ENCODE peak calls at places on chromosomes 4 and X, in six cellular contexts. A, Z, U, V, E and S are unnamed samples.

GRCh38 chr4:27624749-27625148 is 764.1 kb downstream of the STIM2 start:
- DNase-seq in A (no peak), Z (no peak), U (no peak), V (no peak), E (no peak), S (no peak)

GRCh38 chrX:129239371-129239770 is 283.9 kb downstream of the SMARCA1 start:
- DNase-seq in A (peak; percentile 32), Z (no peak), U (no peak), V (no peak), E (no peak), S (no peak)

GRCh38 chrX:48714573-48714972 is 18.0 kb downstream of the SUV39H1 start:
- DNase-seq in A (peak; percentile 33), Z (no peak), U (no peak), V (no peak), E (no peak), S (peak; percentile 35)

GRCh38 chr4:109148577-109149075 is 153.8 kb downstream of the COL25A1 start:
- DNase-seq in A (no peak), Z (no peak), U (no peak), V (no peak), E (no peak), S (no peak)

GRCh38 chr4:113086172-113086695 is 36.8 kb downstream of the ANK2 start:
- DNase-seq in A (no peak), Z (peak; percentile 30), U (no peak), V (no peak), E (no peak), S (peak; percentile 41)

GRCh38 chrX:133364201-133364600 is 51.1 kb downstream of the GPC4 start:
- DNase-seq in A (peak; percentile 52), Z (no peak), U (no peak), V (no peak), E (no peak), S (no peak)

GRCh38 chr4:82284858-82285805 is 88.7 kb downstream of the HNRNPD start:
- DNase-seq in A (peak; percentile 98), Z (peak; percentile 100), U (peak; percentile 98), V (peak; percentile 99), E (peak; percentile 99), S (peak; percentile 98)

GRCh38 chrX:43218198-43218597 is 437.9 kb upstream of the MAOA start:
- DNase-seq in A (no peak), Z (no peak), U (no peak), V (no peak), E (no peak), S (no peak)

GRCh38 chr4:102466298-102466697 is 34.9 kb upstream of the NFKB1 start:
- DNase-seq in A (no peak), Z (no peak), U (no peak), V (no peak), E (no peak), S (peak; percentile 10)

GRCh38 chrX:108139303-108139702 is 47.7 kb downstream of the ATG4A start:
- DNase-seq in A (no peak), Z (no peak), U (no peak), V (no peak), E (no peak), S (no peak)

GRCh38 chr4:121484633-121485032 is 103.8 kb upstream of the QRFPR start:
- DNase-seq in A (peak; percentile 73), Z (peak; percentile 25), U (no peak), V (peak; percentile 52), E (no peak), S (peak; percentile 58)

GRCh38 chr4:183729430-183730328 is 70.6 kb downstream of the TRAPPC11 start:
- DNase-seq in A (peak; percentile 8), Z (no peak), U (no peak), V (no peak), E (no peak), S (peak; percentile 1)

GRCh38 chr4:33340168-33340567 is 2620.0 kb downstream of the PCDH7 start:
- DNase-seq in A (no peak), Z (no peak), U (no peak), V (no peak), E (no peak), S (no peak)

GRCh38 chr4:147288512-147288911 is 192.4 kb upstream of the EDNRA start:
- DNase-seq in A (no peak), Z (no peak), U (no peak), V (no peak), E (no peak), S (no peak)

GRCh38 chr4:131426023-131426758 is 1722.9 kb upstream of the PCDH10 start:
- DNase-seq in A (no peak), Z (no peak), U (no peak), V (no peak), E (no peak), S (no peak)

GRCh38 chr4:117560329-117560728 is 474.0 kb upstream of the NDST3 start:
- DNase-seq in A (no peak), Z (no peak), U (no peak), V (no peak), E (no peak), S (no peak)

GRCh38 chr4:2378898-2379297 is 39.5 kb downstream of the ZFYVE28 start:
- DNase-seq in A (no peak), Z (no peak), U (no peak), V (no peak), E (no peak), S (no peak)

GRCh38 chr4:16914208-16914607 is 15.8 kb upstream of the LDB2 start:
- DNase-seq in A (peak; percentile 55), Z (no peak), U (no peak), V (peak; percentile 11), E (peak; percentile 4), S (peak; percentile 38)

GRCh38 chr4:8775121-8775520 is 96.5 kb downstream of the HMX1 start:
- DNase-seq in A (no peak), Z (no peak), U (no peak), V (no peak), E (no peak), S (no peak)

GRCh38 chrX:21176927-21177571 is 197.2 kb upstream of the CNKSR2 start:
- DNase-seq in A (peak; percentile 24), Z (no peak), U (no peak), V (no peak), E (no peak), S (no peak)

GRCh38 chr4:163071308-163071707 is 95.4 kb downstream of the NAF1 start:
- DNase-seq in A (peak; percentile 20), Z (no peak), U (no peak), V (no peak), E (no peak), S (no peak)

GRCh38 chrX:19225906-19226305 is 103.6 kb upstream of the ADGRG2 start:
- DNase-seq in A (no peak), Z (no peak), U (no peak), V (no peak), E (no peak), S (no peak)

GRCh38 chr4:12144051-12144450 is 715.4 kb upstream of the HS3ST1 start:
- DNase-seq in A (no peak), Z (no peak), U (no peak), V (no peak), E (no peak), S (no peak)

GRCh38 chr4:163111588-163111987 is 55.1 kb downstream of the NAF1 start:
- DNase-seq in A (no peak), Z (no peak), U (no peak), V (peak; percentile 16), E (no peak), S (peak; percentile 11)

GRCh38 chr4:108204518-108204917 is 35.8 kb upstream of the LEF1 start:
- DNase-seq in A (no peak), Z (no peak), U (no peak), V (no peak), E (no peak), S (peak; percentile 19)

GRCh38 chr4:16264798-16265197 is 38.5 kb upstream of the TAPT1 start:
- DNase-seq in A (peak; percentile 55), Z (no peak), U (no peak), V (no peak), E (no peak), S (peak; percentile 65)

GRCh38 chr4:138310991-138311390 is 68.8 kb upstream of the SLC7A11 start:
- DNase-seq in A (peak; percentile 91), Z (no peak), U (no peak), V (no peak), E (no peak), S (peak; percentile 56)

GRCh38 chr4:157014621-157015591 is 43.3 kb upstream of the PDGFC start:
- DNase-seq in A (peak; percentile 85), Z (no peak), U (no peak), V (no peak), E (peak; percentile 3), S (peak; percentile 81)

GRCh38 chr4:76226418-76226817 is 12.8 kb upstream of the SCARB2 start:
- DNase-seq in A (no peak), Z (no peak), U (no peak), V (no peak), E (no peak), S (no peak)

GRCh38 chr4:27467351-27467750 is 606.7 kb downstream of the STIM2 start:
- DNase-seq in A (no peak), Z (no peak), U (no peak), V (no peak), E (no peak), S (no peak)

GRCh38 chr4:165027762-165028402 is 3.9 kb upstream of the TRIM60 start:
- DNase-seq in A (no peak), Z (no peak), U (no peak), V (no peak), E (no peak), S (no peak)

GRCh38 chr4:11194431-11194830 is 234.3 kb downstream of the HS3ST1 start:
- DNase-seq in A (no peak), Z (no peak), U (no peak), V (no peak), E (no peak), S (no peak)

GRCh38 chr4:87423313-87424031 is 1.1 kb downstream of the NUDT9 start:
- DNase-seq in A (no peak), Z (no peak), U (no peak), V (no peak), E (no peak), S (no peak)

GRCh38 chr4:53671757-53672156 is 80.5 kb upstream of the LNX1 start:
- DNase-seq in A (no peak), Z (no peak), U (no peak), V (no peak), E (no peak), S (no peak)

GRCh38 chrX:72735561-72735960 is 21.5 kb upstream of the PHKA1 start:
- DNase-seq in A (peak; percentile 8), Z (no peak), U (no peak), V (no peak), E (no peak), S (peak; percentile 36)

GRCh38 chr4:79917246-79917645 is 155.8 kb downstream of the ANTXR2 start:
- DNase-seq in A (peak; percentile 69), Z (no peak), U (peak; percentile 25), V (peak; percentile 56), E (no peak), S (peak; percentile 16)

GRCh38 chr4:28709821-28710330 is 1849.2 kb downstream of the STIM2 start:
- DNase-seq in A (no peak), Z (no peak), U (no peak), V (no peak), E (no peak), S (no peak)